ENCODE peak calls at places on chromosomes 4 and X, in four cellular contexts. One of them, this sample, is unnamed.

GRCh38 chrX:73916931-73917657 is 354.1 kb downstream of the CHIC1 start:
- DNase-seq in stimulated activated CD8-positive, alpha-beta memory T cell treated with anti-CD3 and anti-CD28 coated beads, Interleukin-7, amount 100 ng/mL, for 1 hour: no peak
- DNase-seq in cardiac fibroblast: peak
- DNase-seq in left lung: no peak
- DNase-seq in this sample: peak

GRCh38 chr4:127540497-127541026 is 92.2 kb upstream of the INTU start:
- DNase-seq in stimulated activated CD8-positive, alpha-beta memory T cell treated with anti-CD3 and anti-CD28 coated beads, Interleukin-7, amount 100 ng/mL, for 1 hour: no peak
- DNase-seq in left lung: no peak
- DNase-seq in cardiac fibroblast: no peak
- DNase-seq in this sample: no peak

GRCh38 chrX:53262189-53262917 is 19.0 kb downstream of the IQSEC2 start:
- DNase-seq in cardiac fibroblast: no peak
- DNase-seq in left lung: no peak
- DNase-seq in stimulated activated CD8-positive, alpha-beta memory T cell treated with anti-CD3 and anti-CD28 coated beads, Interleukin-7, amount 100 ng/mL, for 1 hour: no peak
- DNase-seq in this sample: no peak

GRCh38 chr4:71501992-71502391 is 163.2 kb downstream of the SLC4A4 start:
- DNase-seq in stimulated activated CD8-positive, alpha-beta memory T cell treated with anti-CD3 and anti-CD28 coated beads, Interleukin-7, amount 100 ng/mL, for 1 hour: no peak
- DNase-seq in left lung: no peak
- DNase-seq in cardiac fibroblast: no peak
- DNase-seq in this sample: no peak

GRCh38 chr4:139904406-139904805 is 238.8 kb downstream of the MGST2 start:
- DNase-seq in stimulated activated CD8-positive, alpha-beta memory T cell treated with anti-CD3 and anti-CD28 coated beads, Interleukin-7, amount 100 ng/mL, for 1 hour: no peak
- DNase-seq in left lung: no peak
- DNase-seq in cardiac fibroblast: no peak
- DNase-seq in this sample: no peak

GRCh38 chrX:50827996-50828395 is 14.0 kb upstream of the SHROOM4 start:
- DNase-seq in cardiac fibroblast: no peak
- DNase-seq in left lung: no peak
- DNase-seq in stimulated activated CD8-positive, alpha-beta memory T cell treated with anti-CD3 and anti-CD28 coated beads, Interleukin-7, amount 100 ng/mL, for 1 hour: no peak
- DNase-seq in this sample: no peak

GRCh38 chr4:81421346-81422218 is 50.1 kb downstream of the RASGEF1B start:
- DNase-seq in stimulated activated CD8-positive, alpha-beta memory T cell treated with anti-CD3 and anti-CD28 coated beads, Interleukin-7, amount 100 ng/mL, for 1 hour: no peak
- DNase-seq in cardiac fibroblast: peak
- DNase-seq in left lung: peak
- DNase-seq in this sample: peak

GRCh38 chr4:139036885-139037284 is 21.3 kb downstream of the NOCT start:
- DNase-seq in left lung: no peak
- DNase-seq in cardiac fibroblast: no peak
- DNase-seq in stimulated activated CD8-positive, alpha-beta memory T cell treated with anti-CD3 and anti-CD28 coated beads, Interleukin-7, amount 100 ng/mL, for 1 hour: no peak
- DNase-seq in this sample: no peak

GRCh38 chr4:9765091-9765490 is 16.3 kb upstream of the DRD5 start:
- DNase-seq in left lung: no peak
- DNase-seq in stimulated activated CD8-positive, alpha-beta memory T cell treated with anti-CD3 and anti-CD28 coated beads, Interleukin-7, amount 100 ng/mL, for 1 hour: no peak
- DNase-seq in cardiac fibroblast: peak
- DNase-seq in this sample: no peak

GRCh38 chr4:110202024-110202423 is 3.6 kb upstream of the ELOVL6 start:
- DNase-seq in cardiac fibroblast: no peak
- DNase-seq in left lung: no peak
- DNase-seq in stimulated activated CD8-positive, alpha-beta memory T cell treated with anti-CD3 and anti-CD28 coated beads, Interleukin-7, amount 100 ng/mL, for 1 hour: no peak
- DNase-seq in this sample: no peak

GRCh38 chr4:15352508-15352907 is 75.3 kb upstream of the C1QTNF7 start:
- DNase-seq in stimulated activated CD8-positive, alpha-beta memory T cell treated with anti-CD3 and anti-CD28 coated beads, Interleukin-7, amount 100 ng/mL, for 1 hour: no peak
- DNase-seq in cardiac fibroblast: no peak
- DNase-seq in left lung: no peak
- DNase-seq in this sample: no peak

GRCh38 chr4:124030038-124030638 is 633.5 kb downstream of the SPRY1 start:
- DNase-seq in cardiac fibroblast: peak
- DNase-seq in left lung: no peak
- DNase-seq in stimulated activated CD8-positive, alpha-beta memory T cell treated with anti-CD3 and anti-CD28 coated beads, Interleukin-7, amount 100 ng/mL, for 1 hour: no peak
- DNase-seq in this sample: peak

GRCh38 chrX:115940348-115940747 is 230.2 kb upstream of the AGTR2 start:
- DNase-seq in cardiac fibroblast: no peak
- DNase-seq in stimulated activated CD8-positive, alpha-beta memory T cell treated with anti-CD3 and anti-CD28 coated beads, Interleukin-7, amount 100 ng/mL, for 1 hour: no peak
- DNase-seq in left lung: no peak
- DNase-seq in this sample: no peak

GRCh38 chr4:128819082-128819742 is 9.7 kb downstream of the JADE1 start:
- DNase-seq in cardiac fibroblast: no peak
- DNase-seq in stimulated activated CD8-positive, alpha-beta memory T cell treated with anti-CD3 and anti-CD28 coated beads, Interleukin-7, amount 100 ng/mL, for 1 hour: no peak
- DNase-seq in left lung: no peak
- DNase-seq in this sample: peak

GRCh38 chrX:78452356-78452755 is 124.9 kb upstream of the CYSLTR1 start:
- DNase-seq in stimulated activated CD8-positive, alpha-beta memory T cell treated with anti-CD3 and anti-CD28 coated beads, Interleukin-7, amount 100 ng/mL, for 1 hour: no peak
- DNase-seq in cardiac fibroblast: no peak
- DNase-seq in left lung: no peak
- DNase-seq in this sample: no peak

GRCh38 chrX:3712870-3713224 is 602 bp downstream of the PRKX start:
- DNase-seq in stimulated activated CD8-positive, alpha-beta memory T cell treated with anti-CD3 and anti-CD28 coated beads, Interleukin-7, amount 100 ng/mL, for 1 hour: no peak
- DNase-seq in cardiac fibroblast: no peak
- DNase-seq in left lung: peak
- DNase-seq in this sample: no peak

GRCh38 chrX:12974217-12974796 is 603 bp upstream of the TMSB4X start:
- DNase-seq in left lung: peak
- DNase-seq in stimulated activated CD8-positive, alpha-beta memory T cell treated with anti-CD3 and anti-CD28 coated beads, Interleukin-7, amount 100 ng/mL, for 1 hour: no peak
- DNase-seq in cardiac fibroblast: peak
- DNase-seq in this sample: peak

GRCh38 chrX:74349387-74349786 is 45.4 kb downstream of the ZCCHC13 start:
- DNase-seq in cardiac fibroblast: peak
- DNase-seq in left lung: no peak
- DNase-seq in stimulated activated CD8-positive, alpha-beta memory T cell treated with anti-CD3 and anti-CD28 coated beads, Interleukin-7, amount 100 ng/mL, for 1 hour: no peak
- DNase-seq in this sample: peak

GRCh38 chr4:128727658-128728057 is 81.8 kb upstream of the JADE1 start:
- DNase-seq in cardiac fibroblast: peak
- DNase-seq in stimulated activated CD8-positive, alpha-beta memory T cell treated with anti-CD3 and anti-CD28 coated beads, Interleukin-7, amount 100 ng/mL, for 1 hour: no peak
- DNase-seq in left lung: no peak
- DNase-seq in this sample: no peak

GRCh38 chr4:163758032-163758431 is 263.5 kb downstream of the TMA16 start:
- DNase-seq in stimulated activated CD8-positive, alpha-beta memory T cell treated with anti-CD3 and anti-CD28 coated beads, Interleukin-7, amount 100 ng/mL, for 1 hour: no peak
- DNase-seq in left lung: no peak
- DNase-seq in cardiac fibroblast: no peak
- DNase-seq in this sample: no peak

GRCh38 chrX:46791927-46792825 is 33.3 kb upstream of the SLC9A7 start:
- DNase-seq in stimulated activated CD8-positive, alpha-beta memory T cell treated with anti-CD3 and anti-CD28 coated beads, Interleukin-7, amount 100 ng/mL, for 1 hour: no peak
- DNase-seq in cardiac fibroblast: peak
- DNase-seq in left lung: peak
- DNase-seq in this sample: peak

GRCh38 chr4:156677136-156677535 is 294.5 kb downstream of the PDGFC start:
- DNase-seq in stimulated activated CD8-positive, alpha-beta memory T cell treated with anti-CD3 and anti-CD28 coated beads, Interleukin-7, amount 100 ng/mL, for 1 hour: no peak
- DNase-seq in left lung: no peak
- DNase-seq in cardiac fibroblast: peak
- DNase-seq in this sample: peak

GRCh38 chr4:94517492-94517891 is 65.8 kb downstream of the PDLIM5 start:
- DNase-seq in left lung: no peak
- DNase-seq in stimulated activated CD8-positive, alpha-beta memory T cell treated with anti-CD3 and anti-CD28 coated beads, Interleukin-7, amount 100 ng/mL, for 1 hour: no peak
- DNase-seq in cardiac fibroblast: no peak
- DNase-seq in this sample: no peak

GRCh38 chr4:149523039-149523438 is 292.6 kb downstream of the IQCM start:
- DNase-seq in left lung: no peak
- DNase-seq in stimulated activated CD8-positive, alpha-beta memory T cell treated with anti-CD3 and anti-CD28 coated beads, Interleukin-7, amount 100 ng/mL, for 1 hour: no peak
- DNase-seq in cardiac fibroblast: no peak
- DNase-seq in this sample: peak

GRCh38 chr4:175884048-175884447 is 72.0 kb upstream of the GPM6A start:
- DNase-seq in cardiac fibroblast: no peak
- DNase-seq in left lung: no peak
- DNase-seq in stimulated activated CD8-positive, alpha-beta memory T cell treated with anti-CD3 and anti-CD28 coated beads, Interleukin-7, amount 100 ng/mL, for 1 hour: no peak
- DNase-seq in this sample: no peak

GRCh38 chr4:99998062-99998880 is 48.2 kb upstream of the H2AZ1 start:
- DNase-seq in cardiac fibroblast: peak
- DNase-seq in left lung: no peak
- DNase-seq in stimulated activated CD8-positive, alpha-beta memory T cell treated with anti-CD3 and anti-CD28 coated beads, Interleukin-7, amount 100 ng/mL, for 1 hour: no peak
- DNase-seq in this sample: peak

GRCh38 chrX:115625577-115626301 is 64.8 kb downstream of the PLS3 start:
- DNase-seq in left lung: no peak
- DNase-seq in stimulated activated CD8-positive, alpha-beta memory T cell treated with anti-CD3 and anti-CD28 coated beads, Interleukin-7, amount 100 ng/mL, for 1 hour: no peak
- DNase-seq in cardiac fibroblast: peak
- DNase-seq in this sample: peak

GRCh38 chr4:8365353-8365752 is 75.2 kb downstream of the ACOX3 start:
- DNase-seq in stimulated activated CD8-positive, alpha-beta memory T cell treated with anti-CD3 and anti-CD28 coated beads, Interleukin-7, amount 100 ng/mL, for 1 hour: no peak
- DNase-seq in cardiac fibroblast: no peak
- DNase-seq in left lung: no peak
- DNase-seq in this sample: no peak

GRCh38 chr4:76486588-76487276 is 51.7 kb downstream of the SHROOM3 start:
- DNase-seq in stimulated activated CD8-positive, alpha-beta memory T cell treated with anti-CD3 and anti-CD28 coated beads, Interleukin-7, amount 100 ng/mL, for 1 hour: no peak
- DNase-seq in cardiac fibroblast: no peak
- DNase-seq in left lung: no peak
- DNase-seq in this sample: no peak

GRCh38 chr4:123408471-123409084 is 12.0 kb downstream of the SPRY1 start:
- DNase-seq in left lung: no peak
- DNase-seq in cardiac fibroblast: peak
- DNase-seq in stimulated activated CD8-positive, alpha-beta memory T cell treated with anti-CD3 and anti-CD28 coated beads, Interleukin-7, amount 100 ng/mL, for 1 hour: no peak
- DNase-seq in this sample: no peak

This sample was measured in fibroblast of lung.